ENCODE peak calls at places on chromosomes 3 and 15, in seven cellular contexts. F is AG04450, G is nephron progenitor cell, W is fibroblast of mammary gland, J is GM20000, X is cardiac muscle cell, V is uterus. P is an unnamed sample.

GRCh38 chr15:31483924-31484368 is 157.3 kb downstream of the KLF13 start:
- DNase-seq in F (no peak), G (no peak), W (no peak), J (peak; percentile 50), X (no peak), V (peak; percentile 1), P (no peak)

GRCh38 chr3:9916346-9916733 is 558 bp upstream of the IL17RC start:
- DNase-seq in F (no peak), G (no peak), W (peak; percentile 92), J (no peak), X (peak; percentile 54), V (peak; percentile 43), P (no peak)

GRCh38 chr15:66936115-66936863 is 129.1 kb upstream of the SMAD3 start:
- DNase-seq in F (peak; percentile 44), G (no peak), W (peak; percentile 87), J (no peak), X (peak; percentile 69), V (peak; percentile 27), P (no peak)

GRCh38 chr3:56921573-56922571 is 120.1 kb upstream of the ARHGEF3 start:
- DNase-seq in F (peak; percentile 11), G (no peak), W (no peak), J (no peak), X (peak; percentile 78), V (no peak), P (no peak)

GRCh38 chr3:106198828-106199194 is 330.0 kb upstream of the CBLB start:
- DNase-seq in F (peak; percentile 84), G (no peak), W (peak; percentile 90), J (no peak), X (peak; percentile 33), V (no peak), P (no peak)

GRCh38 chr15:67603063-67603462 is 60.6 kb downstream of the MAP2K5 start:
- DNase-seq in F (no peak), G (no peak), W (no peak), J (no peak), X (no peak), V (no peak), P (no peak)

GRCh38 chr3:184565421-184566211 is 4.0 kb downstream of the EPHB3 start:
- DNase-seq in F (peak; percentile 76), G (no peak), W (peak; percentile 87), J (no peak), X (peak; percentile 81), V (peak; percentile 80), P (no peak)

GRCh38 chr3:69639851-69640250 is 99.4 kb upstream of the MITF start:
- DNase-seq in F (no peak), G (no peak), W (no peak), J (no peak), X (no peak), V (no peak), P (no peak)

GRCh38 chr3:72449551-72449950 is 398.7 kb downstream of the SHQ1 start:
- DNase-seq in F (no peak), G (no peak), W (peak; percentile 68), J (no peak), X (no peak), V (no peak), P (no peak)

GRCh38 chr3:111238896-111239295 is 167.3 kb downstream of the NECTIN3 start:
- DNase-seq in F (no peak), G (no peak), W (no peak), J (no peak), X (no peak), V (no peak), P (no peak)

GRCh38 chr3:41893977-41894376 is 67.9 kb downstream of the ULK4 start:
- DNase-seq in F (no peak), G (no peak), W (peak; percentile 66), J (peak; percentile 13), X (peak; percentile 76), V (peak; percentile 37), P (peak; percentile 35)

GRCh38 chr15:39204031-39204430 is 376.8 kb upstream of the THBS1 start:
- DNase-seq in F (no peak), G (no peak), W (peak; percentile 41), J (no peak), X (peak; percentile 45), V (no peak), P (no peak)

GRCh38 chr15:33132722-33133345 is 61.7 kb downstream of the FMN1 start:
- DNase-seq in F (peak; percentile 61), G (peak; percentile 46), W (peak; percentile 74), J (no peak), X (peak; percentile 75), V (no peak), P (no peak)

GRCh38 chr3:185176756-185177359 is 24.0 kb upstream of the C3orf70 start:
- DNase-seq in F (no peak), G (peak; percentile 57), W (peak; percentile 45), J (peak; percentile 26), X (peak; percentile 59), V (no peak), P (peak; percentile 41)

GRCh38 chr3:111892070-111892469 is 33.0 kb downstream of the PHLDB2 start:
- DNase-seq in F (no peak), G (no peak), W (no peak), J (no peak), X (no peak), V (no peak), P (no peak)

GRCh38 chr3:42755681-42756578 is 17.1 kb downstream of the CCDC13 start:
- DNase-seq in F (no peak), G (no peak), W (peak; percentile 53), J (peak; percentile 32), X (peak; percentile 49), V (no peak), P (no peak)

GRCh38 chr3:57446318-57446841 is 97.8 kb downstream of the DNAH12 start:
- DNase-seq in F (no peak), G (no peak), W (peak; percentile 56), J (no peak), X (peak; percentile 64), V (no peak), P (no peak)

DNA sequence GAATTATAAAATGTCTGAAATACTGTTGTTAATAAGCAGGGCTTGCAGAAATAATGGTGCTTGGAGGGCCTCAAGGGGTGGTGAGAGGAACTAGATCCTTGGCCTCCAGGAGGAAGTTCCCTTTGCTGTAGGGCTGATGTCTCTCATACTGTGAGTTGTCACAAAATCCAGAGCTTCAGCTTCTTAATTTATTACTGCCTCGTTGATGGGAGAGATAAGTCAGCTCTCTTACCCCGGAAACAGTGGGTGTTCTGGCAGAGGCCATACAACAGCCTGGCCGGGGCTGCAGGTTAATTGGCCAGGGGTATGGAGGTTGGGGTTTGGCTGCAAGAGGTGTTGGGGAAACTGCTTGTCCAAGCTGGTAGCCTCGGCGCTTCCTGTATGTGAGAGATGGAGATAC is 15.5 kb downstream of the MAPKAPK3 start:
- DNase-seq in F (no peak), G (no peak), W (no peak), J (no peak), X (no peak), V (no peak), P (no peak)
- TF ChIP-seq CTCF in F (no peak), G (no peak), W (no peak), J (no peak), X (no peak), V (no peak), P (no peak)

GRCh38 chr3:171249171-171249692 is 211.0 kb downstream of the TNIK start:
- DNase-seq in F (no peak), G (no peak), W (no peak), J (no peak), X (no peak), V (no peak), P (no peak)
- TF ChIP-seq CTCF in F (no peak), G (no peak), W (no peak), J (no peak), X (no peak), V (no peak), P (no peak)

GRCh38 chr15:91289324-91289723 is 189.3 kb downstream of the SV2B start:
- DNase-seq in F (no peak), G (no peak), W (no peak), J (peak; percentile 16), X (no peak), V (no peak), P (no peak)
- TF ChIP-seq CTCF in F (no peak), G (no peak), W (no peak), J (no peak), X (no peak), V (no peak), P (no peak)

DNA sequence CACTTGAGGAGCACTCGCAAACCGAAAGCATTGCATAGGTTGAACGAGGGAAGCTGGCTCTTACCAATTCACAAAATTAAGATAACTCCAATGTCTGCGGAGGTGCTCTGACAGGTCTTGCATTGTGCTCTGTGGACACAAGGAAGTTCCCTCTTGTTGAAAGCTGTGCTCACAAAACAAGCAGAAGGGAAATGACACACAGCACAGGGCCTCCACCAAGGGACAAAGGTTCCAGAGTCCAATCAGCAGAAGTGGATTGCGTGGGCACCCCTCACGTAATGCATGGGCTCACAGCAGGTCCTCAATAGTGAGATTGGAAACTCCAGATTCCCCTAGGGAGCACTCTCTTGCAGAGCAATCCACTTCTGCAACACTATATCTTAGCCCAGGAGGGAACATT is 89.9 kb downstream of the ATP10A start:
- DNase-seq in F (no peak), G (no peak), W (no peak), J (no peak), X (no peak), V (no peak), P (no peak)
- TF ChIP-seq CTCF in F (no peak), G (no peak), W (no peak), J (no peak), X (no peak), V (no peak), P (no peak)